ENCODE peak calls at places on chromosomes 16 and 17, in five cellular contexts. L, X, P, W and O are unnamed samples. For H3K4me1, the result is how much of the 10 kb centered on the place peaks cover.

GRCh38 chr16:46765050-46765449 is 16.9 kb upstream of the MYLK3 start:
- DNase-seq in L (no peak), X (no peak), P (no peak), W (peak), O (no peak)

GRCh38 chr16:81371106-81371505 is 56.3 kb downstream of the GAN start:
- DNase-seq in L (no peak), X (no peak), P (no peak), W (no peak), O (no peak)

GRCh38 chr16:68235105-68235881 is 634 bp downstream of the ESRP2 start:
- DNase-seq in L (no peak), X (peak), P (peak), W (no peak), O (no peak)

GRCh38 chr17:61579382-61579781 is 11.6 kb downstream of the NACA2 start:
- DNase-seq in L (no peak), X (no peak), P (no peak), W (no peak), O (no peak)

GRCh38 chr17:67573987-67574657 is 143.6 kb upstream of the NOL11 start:
- DNase-seq in L (no peak), X (no peak), P (no peak), W (no peak), O (no peak)

GRCh38 chr17:67105213-67105612 is 60.9 kb downstream of the CACNG1 start:
- DNase-seq in L (no peak), X (no peak), P (no peak), W (peak), O (no peak)

GRCh38 chr17:62895650-62896301 is 70.3 kb upstream of the TANC2 start:
- DNase-seq in L (no peak), X (no peak), P (no peak), W (peak), O (no peak)

GRCh38 chr16:66120656-66121055 is 245.8 kb upstream of the CDH5 start:
- DNase-seq in L (no peak), X (no peak), P (no peak), W (peak), O (no peak)

GRCh38 chr17:6139447-6139832 is 69.3 kb downstream of the WSCD1 start:
- DNase-seq in L (no peak), X (no peak), P (no peak), W (no peak), O (no peak)

GRCh38 chr17:12922120-12922519 is 95.7 kb downstream of the ELAC2 start:
- DNase-seq in L (no peak), X (no peak), P (no peak), W (no peak), O (no peak)

GRCh38 chr17:49841548-49841947 is 6.3 kb downstream of the TAC4 start:
- DNase-seq in L (no peak), X (no peak), P (no peak), W (no peak), O (no peak)

GRCh38 chr16:10168258-10168657 is 14.0 kb downstream of the GRIN2A start:
- DNase-seq in L (no peak), X (no peak), P (no peak), W (peak), O (no peak)

GRCh38 chr17:28967240-28968135 is 16.2 kb upstream of the PHF12 start:
- DNase-seq in L (no peak), X (no peak), P (no peak), W (no peak), O (no peak)

GRCh38 chr17:1532836-1533602 is 16.6 kb upstream of the INPP5K start:
- DNase-seq in L (no peak), X (no peak), P (peak), W (no peak), O (no peak)

GRCh38 chr17:48841395-48841831 is 10.6 kb downstream of the CALCOCO2 start:
- DNase-seq in L (no peak), X (peak), P (peak), W (peak), O (no peak)

GRCh38 chr16:58306327-58306726 is 11.5 kb upstream of the PRSS54 start:
- DNase-seq in L (peak), X (no peak), P (peak), W (peak), O (no peak)

GRCh38 chr17:76063880-76064546 is 8.3 kb downstream of the SRP68 start:
- DNase-seq in L (no peak), X (no peak), P (no peak), W (no peak), O (no peak)

GRCh38 chr16:86519649-86520316 is 9.5 kb downstream of the FOXF1 start:
- DNase-seq in L (peak), X (peak), P (peak), W (no peak), O (no peak)

GRCh38 chr17:44935116-44935515 is 12.5 kb downstream of the KIF18B start:
- DNase-seq in L (no peak), X (no peak), P (no peak), W (no peak), O (peak)

GRCh38 chr16:56401482-56401881 is 23.9 kb downstream of the AMFR start:
- DNase-seq in L (peak), X (no peak), P (no peak), W (no peak), O (no peak)

GRCh38 chr17:55730808-55731207 is 8.1 kb upstream of the TMEM100 start:
- DNase-seq in L (no peak), X (no peak), P (no peak), W (no peak), O (no peak)

GRCh38 chr17:5282639-5283217 is 644 bp downstream of the RABEP1 start:
- DNase-seq in L (no peak), X (peak), P (peak), W (no peak), O (peak)

GRCh38 chr17:41594363-41594915 is 7.7 kb upstream of the KRT14 start:
- DNase-seq in L (no peak), X (no peak), P (no peak), W (no peak), O (no peak)

GRCh38 chr17:61450641-61451537 is 1.3 kb upstream of the TBX4 start:
- DNase-seq in L (no peak), X (no peak), P (no peak), W (no peak), O (no peak)

GRCh38 chr17:155576-155975 is 18.2 kb downstream of the SCGB1C2 start:
- DNase-seq in L (no peak), X (no peak), P (peak), W (no peak), O (no peak)

GRCh38 chr16:29765167-29766032 is 12.7 kb upstream of the ZG16 start:
- DNase-seq in L (peak), X (peak), P (no peak), W (no peak), O (no peak)

GRCh38 chr17:67092291-67092690 is 47.9 kb downstream of the CACNG1 start:
- DNase-seq in L (no peak), X (no peak), P (no peak), W (no peak), O (no peak)

GRCh38 chr17:17151055-17151454 is 55.1 kb downstream of the PLD6 start:
- DNase-seq in L (no peak), X (no peak), P (no peak), W (peak), O (no peak)

GRCh38 chr17:7834554-7834890 is 505 bp downstream of the KDM6B start:
- DNase-seq in L (no peak), X (peak), P (peak), W (no peak), O (peak)

GRCh38 chr17:61487668-61488595 is 35.7 kb downstream of the TBX4 start:
- DNase-seq in L (no peak), X (no peak), P (no peak), W (no peak), O (no peak)

GRCh38 chr17:82937411-82938371 is 97.9 kb upstream of the ZNF750 start:
- DNase-seq in L (no peak), X (peak), P (no peak), W (no peak), O (peak)

GRCh38 chr16:86886651-86887050 is 308.3 kb downstream of the FOXL1 start:
- DNase-seq in L (no peak), X (no peak), P (no peak), W (no peak), O (no peak)

GRCh38 chr17:37060966-37061365 is 112.2 kb downstream of the AATF start:
- DNase-seq in L (no peak), X (no peak), P (no peak), W (no peak), O (no peak)

GRCh38 chr16:50547340-50547865 is 793 bp upstream of the NKD1 start:
- DNase-seq in L (peak), X (peak), P (peak), W (no peak), O (peak)

GRCh38 chr17:49681336-49681735 is 3.4 kb upstream of the SPOP start:
- DNase-seq in L (no peak), X (no peak), P (no peak), W (no peak), O (no peak)

GRCh38 chr16:77059441-77059840 is 131.5 kb upstream of the MON1B start:
- DNase-seq in L (no peak), X (peak), P (no peak), W (no peak), O (no peak)
- H3K4me1 ChIP-seq in L (under half), X (under half), P (under half), W (under half), O (under half)

GRCh38 chr17:57294629-57295501 is 38.5 kb downstream of the MSI2 start:
- DNase-seq in L (peak), X (no peak), P (peak), W (peak), O (no peak)
- H3K4me3 ChIP-seq in L (peak), X (no peak), P (no peak), W (peak), O (no peak)

GRCh38 chr16:70689035-70689969 is 3.4 kb upstream of the MTSS2 start:
- DNase-seq in L (no peak), X (peak), P (no peak), W (no peak), O (peak)
- H3K4me1 ChIP-seq in L (half or more), X (under half), P (under half), W (half or more), O (half or more)

DNA sequence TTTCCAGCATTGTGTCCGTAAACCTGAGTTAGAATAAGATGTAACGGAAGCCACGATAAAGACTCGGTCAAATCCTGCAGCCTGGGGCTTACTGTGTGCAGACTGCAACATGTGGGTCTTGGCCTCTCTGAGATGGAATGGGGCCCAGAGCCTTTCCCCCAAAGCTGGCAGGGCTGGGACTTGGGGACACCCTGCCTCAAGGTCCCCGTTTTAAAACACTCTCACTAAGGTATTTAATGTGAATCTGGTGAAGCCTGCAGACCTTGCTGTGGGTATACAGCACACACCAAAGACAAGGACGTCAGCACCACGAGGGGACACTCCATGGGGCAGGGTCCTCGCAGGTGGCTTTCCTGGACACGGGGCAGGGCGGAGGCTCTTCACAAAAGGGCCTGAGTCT is 2.1 kb downstream of the NDUFAF8 start:
- DNase-seq in L (no peak), X (no peak), P (no peak), W (no peak), O (no peak)
- H3K4me3 ChIP-seq in L (no peak), X (no peak), P (no peak), W (no peak), O (no peak)

GRCh38 chr16:75251280-75252048 is at the start of gene BCAR1:
- DNase-seq in L (no peak), X (peak), P (no peak), W (peak), O (peak)
- H3K4me1 ChIP-seq in L (half or more), X (half or more), P (under half), W (half or more), O (half or more)

DNA sequence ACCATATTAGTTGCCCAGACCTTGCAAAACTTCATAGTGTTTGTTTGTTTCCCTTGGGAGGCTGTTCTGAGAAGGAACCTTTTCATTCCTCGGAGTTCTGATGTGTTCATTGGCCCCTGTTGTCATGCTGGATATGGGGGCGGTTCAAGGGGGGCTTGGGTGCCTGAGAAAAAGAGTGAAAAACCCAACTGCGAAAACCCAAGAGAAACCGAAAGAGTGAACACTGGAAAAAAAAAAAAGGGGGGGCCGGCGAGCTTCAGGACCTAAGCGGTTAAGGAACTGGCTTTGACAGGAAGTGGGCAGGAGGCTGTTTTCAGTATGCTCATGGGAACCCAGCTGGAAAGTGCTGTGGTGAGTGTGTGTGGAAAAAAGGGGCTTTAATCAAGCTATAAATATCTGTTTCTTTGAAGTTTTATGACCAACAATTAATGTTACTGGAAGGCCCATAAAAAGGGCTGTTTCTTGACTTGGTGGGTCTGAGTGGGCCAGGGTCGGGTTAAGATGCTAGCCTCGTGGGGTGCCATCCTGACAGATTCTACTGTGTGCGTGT is 510.7 kb downstream of the MAF start:
- DNase-seq in L (no peak), X (no peak), P (peak), W (no peak), O (no peak)
- H3K4me3 ChIP-seq in L (no peak), X (no peak), P (peak), W (no peak), O (no peak)

GRCh38 chr16:4017807-4018206 is 98.4 kb downstream of the ADCY9 start:
- DNase-seq in L (no peak), X (no peak), P (no peak), W (no peak), O (no peak)
- H3K4me1 ChIP-seq in L (under half), X (half or more), P (under half), W (under half), O (under half)

GRCh38 chr16:11329891-11330290 is 15.4 kb upstream of the RMI2 start:
- DNase-seq in L (no peak), X (no peak), P (no peak), W (no peak), O (no peak)

GRCh38 chr16:11327277-11328171 is 17.7 kb upstream of the RMI2 start:
- DNase-seq in L (no peak), X (no peak), P (no peak), W (no peak), O (no peak)

GRCh38 chr16:11328172-11329079 is 16.8 kb upstream of the RMI2 start:
- DNase-seq in L (peak), X (peak), P (peak), W (peak), O (peak)

GRCh38 chr16:11330526-11331237 is 14.6 kb upstream of the RMI2 start:
- DNase-seq in L (no peak), X (no peak), P (no peak), W (no peak), O (no peak)

DNA sequence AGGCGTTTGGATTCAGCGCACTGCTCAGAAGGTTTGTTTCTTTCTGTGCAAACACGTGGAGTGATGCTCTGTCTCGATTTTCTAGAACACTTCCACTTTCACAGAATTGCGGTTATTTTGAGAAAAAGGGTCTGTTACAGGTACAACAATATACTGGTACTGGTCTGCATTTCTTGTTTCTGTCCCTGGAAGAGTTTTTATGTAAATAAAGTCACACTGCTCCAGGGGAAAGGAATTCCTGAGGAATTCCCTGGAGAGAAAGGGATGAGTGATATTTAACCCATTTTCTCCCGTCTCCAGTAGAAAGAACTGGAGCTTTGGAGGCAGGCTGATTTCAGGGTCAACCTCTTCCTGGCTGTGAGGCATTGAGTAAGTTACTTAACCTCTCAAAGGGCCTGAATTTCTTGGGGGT is 16.2 kb upstream of the RMI2 start:
- DNase-seq in L (no peak), X (no peak), P (no peak), W (no peak), O (no peak)
- H3K4me3 ChIP-seq in L (peak), X (no peak), P (no peak), W (peak), O (no peak)

GRCh38 chr17:74431568-74432483 is at the start of gene GPRC5C:
- DNase-seq in L (peak), X (peak), P (peak), W (peak), O (peak)
- H3K4me1 ChIP-seq in L (under half), X (half or more), P (under half), W (under half), O (half or more)